ENCODE peak calls at places on chromosomes 13 and 19, in four cellular contexts. V is cardiac muscle cell, G is DND-41, R is HL-60. N is an unnamed sample.

GRCh38 chr13:29594710-29595379 is 643 bp downstream of the SLC7A1 start:
- DNase-seq in G (peak; percentile 65), R (peak; percentile 75), V (peak; percentile 73), N (peak; percentile 88)

GRCh38 chr13:75633285-75633684 is 2.8 kb upstream of the LMO7 start:
- DNase-seq in G (no peak), V (peak; percentile 88), R (no peak), N (no peak)

GRCh38 chr13:31072041-31072440 is 89.7 kb downstream of the HSPH1 start:
- DNase-seq in R (no peak), G (no peak), V (peak; percentile 52), N (no peak)

GRCh38 chr19:4694211-4694987 is 24.3 kb upstream of the MYDGF start:
- DNase-seq in R (no peak), G (no peak), V (peak; percentile 94), N (peak; percentile 92)

GRCh38 chr13:30898721-30899188 is 7.3 kb upstream of the MEDAG start:
- DNase-seq in V (peak; percentile 93), G (no peak), R (no peak), N (no peak)

GRCh38 chr19:33441828-33442227 is 68.3 kb downstream of the CEBPG start:
- DNase-seq in G (no peak), R (no peak), V (no peak), N (no peak)

GRCh38 chr13:21749410-21749809 is 78.5 kb downstream of the FGF9 start:
- DNase-seq in V (no peak), G (no peak), R (no peak), N (no peak)

GRCh38 chr19:3982701-3983541 is 2.3 kb downstream of the EEF2 start:
- DNase-seq in R (no peak), G (no peak), V (peak; percentile 47), N (peak; percentile 71)

GRCh38 chr13:102620512-102620911 is 23.7 kb downstream of the TPP2 start:
- DNase-seq in G (no peak), R (no peak), V (no peak), N (no peak)

GRCh38 chr13:24997367-24997967 is 98.5 kb upstream of the PABPC3 start:
- DNase-seq in V (peak; percentile 47), R (peak; percentile 34), G (peak; percentile 14), N (no peak)

GRCh38 chr19:38457202-38457601 is 23.7 kb downstream of the RYR1 start:
- DNase-seq in V (no peak), G (no peak), R (no peak), N (no peak)

GRCh38 chr19:40671404-40671803 is 19.0 kb downstream of the NUMBL start:
- DNase-seq in R (no peak), V (no peak), G (no peak), N (no peak)

GRCh38 chr19:4061683-4062575 is 4.8 kb downstream of the ZBTB7A start:
- DNase-seq in R (no peak), V (no peak), G (no peak), N (peak; percentile 78)

GRCh38 chr19:32471095-32471494 is 65.5 kb downstream of the DPY19L3 start:
- DNase-seq in G (no peak), R (no peak), V (no peak), N (no peak)

GRCh38 chr19:38514812-38515633 is 81.5 kb downstream of the RYR1 start:
- DNase-seq in V (peak; percentile 65), R (peak; percentile 54), G (peak; percentile 71), N (no peak)

GRCh38 chr19:35318679-35319448 is 10.1 kb upstream of the CD22 start:
- DNase-seq in R (peak; percentile 43), V (peak; percentile 58), G (no peak), N (peak; percentile 88)

GRCh38 chr19:44498988-44499387 is 1.3 kb downstream of the ZNF180 start:
- DNase-seq in R (no peak), G (no peak), V (no peak), N (no peak)

GRCh38 chr19:44496711-44497110 is 3.6 kb downstream of the ZNF180 start:
- DNase-seq in R (no peak), V (no peak), G (no peak), N (no peak)

GRCh38 chr19:44499559-44499958 is 763 bp downstream of the ZNF180 start:
- DNase-seq in R (no peak), G (no peak), V (no peak), N (no peak)

DNA sequence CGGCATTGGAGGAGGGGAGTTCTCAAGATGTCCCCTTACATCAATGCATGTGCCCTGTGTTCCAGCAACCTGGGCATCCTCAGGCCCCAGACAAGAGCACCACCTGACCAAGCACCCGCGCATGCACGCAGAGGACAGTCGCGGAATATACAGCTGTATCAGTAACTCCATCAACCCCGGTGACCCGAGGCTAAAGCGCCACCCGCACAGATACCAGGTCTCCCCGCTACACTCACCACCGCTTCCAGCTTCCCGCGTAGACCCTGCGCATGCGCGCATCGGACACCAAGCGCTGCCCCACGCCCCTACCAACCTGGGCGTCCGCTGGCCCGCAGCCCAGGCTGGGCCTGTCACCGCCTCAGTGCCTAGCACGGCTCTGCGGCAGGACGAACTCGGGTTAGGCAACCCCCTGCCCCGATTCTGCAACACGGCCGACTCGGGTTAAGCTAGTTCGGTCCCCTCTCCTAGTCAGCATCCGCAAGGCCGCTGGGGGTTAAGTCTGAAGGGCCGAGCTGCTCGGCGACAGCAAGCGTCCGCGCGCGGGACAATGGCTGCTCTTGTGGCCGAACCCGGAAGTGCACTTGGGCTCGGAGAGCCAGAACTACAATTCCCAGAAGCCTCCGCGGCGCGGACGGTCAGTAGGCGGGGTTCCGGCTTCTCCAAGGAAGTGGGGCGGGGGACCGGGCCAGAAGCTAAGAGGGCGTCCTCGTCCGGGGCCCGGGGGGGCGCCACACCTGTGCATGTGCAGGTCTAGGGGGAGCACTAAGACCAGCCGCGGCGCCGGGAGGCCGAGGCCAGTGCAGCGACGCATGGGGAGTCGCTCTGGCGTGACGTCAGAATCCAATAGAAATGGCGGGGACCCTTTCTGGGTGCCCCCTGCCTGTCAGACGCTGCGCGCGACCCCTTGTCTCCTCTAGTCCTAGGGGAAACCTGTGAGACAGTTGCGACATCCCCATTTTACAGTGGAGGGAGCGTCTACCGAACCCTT is at the start of gene ZNF180:
- DNase-seq in G (peak; percentile 96), V (peak; percentile 96), R (peak; percentile 96), N (peak; percentile 93)
- TF ChIP-seq CTCF in G (peak; percentile 39), V (peak; percentile 38), R (no peak), N (peak; percentile 18)

DNA sequence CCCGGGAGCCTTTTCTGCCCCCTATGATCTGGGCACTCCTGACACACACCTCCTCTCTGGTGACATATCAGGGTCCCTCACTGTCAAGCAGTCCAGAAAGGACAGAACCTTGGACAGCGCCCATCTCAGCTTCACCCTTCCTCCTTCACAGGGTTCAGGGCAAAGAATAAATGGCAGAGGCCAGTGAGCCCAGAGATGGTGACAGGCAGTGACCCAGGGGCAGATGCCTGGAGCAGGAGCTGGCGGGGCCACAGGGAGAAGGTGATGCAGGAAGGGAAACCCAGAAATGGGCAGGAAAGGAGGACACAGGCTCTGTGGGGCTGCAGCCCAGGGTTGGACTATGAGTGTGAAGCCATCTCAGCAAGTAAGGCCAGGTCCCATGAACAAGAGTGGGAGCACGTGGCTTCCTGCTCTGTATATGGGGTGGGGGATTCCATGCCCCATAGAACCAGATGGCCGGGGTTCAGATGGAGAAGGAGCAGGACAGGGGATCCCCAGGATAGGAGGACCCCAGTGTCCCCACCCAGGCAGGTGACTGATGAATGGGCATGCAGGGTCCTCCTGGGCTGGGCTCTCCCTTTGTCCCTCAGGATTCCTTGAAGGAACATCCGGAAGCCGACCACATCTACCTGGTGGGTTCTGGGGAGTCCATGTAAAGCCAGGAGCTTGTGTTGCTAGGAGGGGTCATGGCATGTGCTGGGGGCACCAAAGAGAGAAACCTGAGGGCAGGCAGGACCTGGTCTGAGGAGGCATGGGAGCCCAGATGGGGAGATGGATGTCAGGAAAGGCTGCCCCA is 8.5 kb upstream of the CEACAM7 start:
- DNase-seq in G (peak; percentile 56), V (peak; percentile 7), R (peak; percentile 10), N (peak; percentile 62)
- H3K27me3 ChIP-seq in G (no peaks in the 10 kb centered on the region), V (no peaks in the 10 kb centered on the region), R (peaks cover 2% of the 10 kb centered on the region), N (peaks cover 38% of the 10 kb centered on the region)

GRCh38 chr19:939922-940321 is 14.1 kb downstream of the ARID3A start:
- DNase-seq in R (no peak), G (no peak), V (no peak), N (no peak)
- TF ChIP-seq CTCF in R (no peak), G (no peak), V (no peak), N (no peak)

GRCh38 chr13:111380431-111380830 is 60.0 kb downstream of the TEX29 start:
- DNase-seq in V (no peak), G (no peak), R (no peak), N (no peak)

GRCh38 chr13:111383591-111384440 is 63.4 kb downstream of the TEX29 start:
- DNase-seq in R (no peak), G (no peak), V (no peak), N (peak; percentile 62)

GRCh38 chr13:111382877-111383276 is 62.4 kb downstream of the TEX29 start:
- DNase-seq in R (no peak), G (no peak), V (no peak), N (no peak)

GRCh38 chr13:111384441-111385181 is 64.2 kb downstream of the TEX29 start:
- DNase-seq in R (no peak), V (no peak), G (peak; percentile 47), N (peak; percentile 20)

GRCh38 chr13:111382411-111382810 is 62.0 kb downstream of the TEX29 start:
- DNase-seq in G (no peak), R (no peak), V (no peak), N (peak; percentile 61)
- H3K27me3 ChIP-seq in G (peaks cover 4% of the 10 kb centered on the region), R (peaks cover 4% of the 10 kb centered on the region), V (no peaks in the 10 kb centered on the region), N (peaks cover 4% of the 10 kb centered on the region)

DNA sequence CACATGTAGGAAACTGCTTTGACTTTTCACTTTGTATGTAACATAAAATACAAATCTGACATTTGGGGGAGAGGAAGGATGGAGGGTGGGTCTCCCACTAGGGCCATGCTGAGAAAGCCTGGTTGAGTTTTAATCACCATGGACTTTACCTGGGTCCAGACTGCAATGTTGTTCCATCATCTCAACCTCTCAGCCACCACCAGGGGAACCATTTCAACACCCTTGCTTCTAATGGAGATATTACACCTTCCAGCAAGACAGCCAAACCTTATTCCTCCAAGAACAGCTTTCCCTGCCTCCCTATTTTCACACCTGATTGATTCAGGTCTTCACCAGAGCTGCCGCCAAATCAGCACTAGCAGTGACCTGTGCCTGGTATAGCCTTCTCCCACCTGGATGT is 56.0 kb downstream of the ZAR1L start:
- DNase-seq in R (no peak), G (no peak), V (no peak), N (no peak)
- TF ChIP-seq CTCF in R (no peak), G (no peak), V (no peak), N (no peak)

DNA sequence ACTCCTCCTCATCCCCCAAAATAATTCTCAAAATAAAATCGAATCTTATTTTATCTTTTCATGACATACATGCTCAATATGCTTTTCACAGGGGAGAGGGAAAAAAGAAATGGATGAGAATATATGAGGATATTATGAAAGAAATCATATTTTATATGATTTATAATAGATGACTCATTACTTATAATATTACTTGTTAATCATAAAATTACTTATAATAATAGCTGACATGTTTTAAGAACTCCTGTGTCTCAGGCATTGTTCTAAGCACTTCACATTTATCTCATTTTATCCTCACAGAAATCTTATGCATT is 3.0 kb upstream of the CEACAM3 start:
- DNase-seq in G (no peak), R (no peak), V (no peak), N (no peak)
- H3K27me3 ChIP-seq in G (peaks cover 16% of the 10 kb centered on the region), R (no peaks in the 10 kb centered on the region), V (no peaks in the 10 kb centered on the region), N (peaks cover 37% of the 10 kb centered on the region)

DNA sequence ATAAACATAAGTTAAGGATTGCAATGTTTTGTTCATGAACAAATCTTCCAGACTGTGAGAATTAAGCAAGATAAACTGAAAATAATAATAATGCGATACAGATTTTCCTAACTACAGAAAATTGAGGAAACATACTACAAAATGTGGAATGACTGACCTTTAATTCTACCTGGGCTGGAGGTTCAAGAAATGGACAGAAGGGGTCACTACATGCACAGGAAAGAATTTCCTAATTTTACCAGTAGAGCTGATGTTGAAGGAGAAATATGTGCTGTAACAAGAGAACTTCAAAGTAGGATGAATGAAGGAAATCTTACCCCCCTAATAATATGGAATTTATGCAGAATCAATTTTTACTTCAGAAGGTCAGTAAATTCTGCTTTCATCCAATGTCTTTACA is 62.3 kb downstream of the ZNF627 start:
- DNase-seq in G (no peak), R (no peak), V (peak; percentile 10), N (no peak)
- TF ChIP-seq CTCF in G (peak; percentile 55), R (no peak), V (peak; percentile 24), N (no peak)

GRCh38 chr19:1753730-1754442 is 580 bp downstream of the ONECUT3 start:
- DNase-seq in V (no peak), R (no peak), G (no peak), N (no peak)
- H3K27me3 ChIP-seq in V (peaks cover 98% of the 10 kb centered on the region), R (peaks cover 74% of the 10 kb centered on the region), G (peaks cover 3% of the 10 kb centered on the region), N (peaks cover 99% of the 10 kb centered on the region)

N was measured in suprapubic skin.